ENCODE peak calls at places on chromosomes 2 and 18, in six cellular contexts. E is fibroblast of pulmonary artery, Z is dorsolateral prefrontal cortex, W is fibroblast of mammary gland, V is GM12865, U is adrenal gland. S is an unnamed sample.

GRCh38 chr2:48377646-48378045 is 152.3 kb upstream of the STON1 start:
- DNase-seq in U (no peak), Z (no peak), V (no peak), E (no peak), W (no peak), S (no peak)

GRCh38 chr2:160315337-160315736 is 115.3 kb upstream of the ITGB6 start:
- DNase-seq in V (no peak), E (peak), U (no peak), Z (no peak), W (peak), S (no peak)

GRCh38 chr2:152925540-152926448 is 207.4 kb downstream of the ARL6IP6 start:
- DNase-seq in U (peak), E (peak), W (peak), Z (peak), V (peak), S (peak)

GRCh38 chr2:67318966-67319590 is 78.1 kb upstream of the ETAA1 start:
- DNase-seq in E (no peak), U (no peak), W (no peak), V (no peak), Z (no peak), S (no peak)

GRCh38 chr18:5095239-5095638 is 101.8 kb downstream of the AKAIN1 start:
- DNase-seq in Z (no peak), E (no peak), W (no peak), V (no peak), U (no peak), S (peak)

GRCh38 chr2:11243512-11243911 is 88.2 kb downstream of the SLC66A3 start:
- DNase-seq in U (no peak), V (no peak), Z (no peak), E (no peak), W (no peak), S (no peak)

GRCh38 chr18:28177828-28178635 is 1.1 kb upstream of the CDH2 start:
- DNase-seq in V (no peak), W (peak), U (peak), Z (peak), E (peak), S (no peak)

GRCh38 chr18:76449110-76449453 is 46.0 kb downstream of the ZNF516 start:
- DNase-seq in U (no peak), Z (no peak), W (no peak), V (no peak), E (no peak), S (no peak)

GRCh38 chr2:98568161-98568956 is 40.0 kb downstream of the COA5 start:
- DNase-seq in Z (no peak), E (no peak), W (peak), U (no peak), V (no peak), S (no peak)

GRCh38 chr2:121529439-121530209 is 1.1 kb upstream of the RNU4ATAC start:
- DNase-seq in E (peak), U (peak), V (no peak), Z (no peak), W (peak), S (peak)

GRCh38 chr2:164561991-164562390 is 59.3 kb downstream of the GRB14 start:
- DNase-seq in W (no peak), Z (no peak), E (no peak), V (no peak), U (no peak), S (no peak)

GRCh38 chr2:101406867-101407266 is 19.6 kb upstream of the CREG2 start:
- DNase-seq in E (peak), U (no peak), Z (no peak), W (peak), V (no peak), S (peak)

GRCh38 chr2:237291138-237291792 is 122.7 kb downstream of the COL6A3 start:
- DNase-seq in E (peak), U (peak), W (peak), V (no peak), Z (peak), S (no peak)

GRCh38 chr2:68357608-68358337 is 7.3 kb upstream of the PLEK start:
- DNase-seq in Z (no peak), V (peak), E (peak), W (peak), U (peak), S (peak)
- TF ChIP-seq CTCF in Z (peak), V (peak), E (peak), W (peak), U (peak), S (peak)

GRCh38 chr2:219443697-219444023 is 9.0 kb downstream of the SPEG start:
- DNase-seq in Z (no peak), V (no peak), W (no peak), E (no peak), U (no peak), S (no peak)
- H3K4me3 ChIP-seq in Z (no peak), V (no peak), W (no peak), E (no peak), U (no peak), S (no peak)

GRCh38 chr2:106868199-106868598 is 17.8 kb downstream of the ST6GAL2 start:
- DNase-seq in E (no peak), U (no peak), V (no peak), W (no peak), Z (no peak), S (peak)
- TF ChIP-seq CTCF in E (peak), U (no peak), V (no peak), W (peak), Z (peak), S (peak)

GRCh38 chr2:150425121-150425559 is 62.3 kb downstream of the RND3 start:
- DNase-seq in E (peak), V (no peak), U (peak), Z (no peak), W (peak), S (no peak)
- H3K4me3 ChIP-seq in E (no peak), V (no peak), U (no peak), Z (peak), W (no peak), S (no peak)

DNA sequence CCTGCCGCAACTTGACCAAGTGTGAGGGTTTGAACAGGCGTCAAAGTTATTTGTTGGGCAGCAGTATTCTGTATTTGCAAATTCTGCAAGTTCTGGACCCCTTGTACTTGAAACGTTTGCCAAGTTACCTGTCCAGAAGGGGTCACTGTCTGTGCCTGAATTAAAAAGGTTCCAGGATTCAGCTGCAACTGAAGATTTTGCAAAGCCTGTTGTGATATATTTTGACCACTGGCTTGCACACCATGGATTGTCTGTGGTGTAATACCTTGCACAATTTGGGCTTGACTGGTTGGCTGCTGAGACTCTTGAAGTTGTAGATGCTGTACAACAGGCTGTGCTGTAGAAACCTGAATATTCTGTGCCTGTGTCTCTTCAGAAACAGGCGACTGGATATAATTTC is 10.2 kb downstream of the SP3 start:
- DNase-seq in E (no peak), U (no peak), Z (no peak), W (no peak), V (no peak), S (peak)
- TF ChIP-seq CTCF in E (no peak), U (no peak), Z (no peak), W (peak), V (no peak), S (no peak)

GRCh38 chr2:42049411-42050349 is 1.9 kb downstream of the PKDCC start:
- DNase-seq in E (no peak), Z (no peak), U (no peak), V (no peak), W (no peak), S (no peak)

GRCh38 chr2:42052702-42053481 is 5.1 kb downstream of the PKDCC start:
- DNase-seq in W (peak), U (peak), V (no peak), Z (no peak), E (peak), S (peak)

GRCh38 chr2:42051168-42052125 is 3.6 kb downstream of the PKDCC start:
- DNase-seq in Z (no peak), V (no peak), E (no peak), W (no peak), U (no peak), S (no peak)

GRCh38 chr2:42048318-42049251 is 764 bp downstream of the PKDCC start:
- DNase-seq in E (no peak), V (no peak), W (peak), Z (peak), U (peak), S (no peak)

GRCh38 chr2:42050350-42051167 is 2.7 kb downstream of the PKDCC start:
- DNase-seq in U (no peak), W (no peak), E (peak), Z (no peak), V (no peak), S (no peak)
- H3K4me3 ChIP-seq in U (no peak), W (no peak), E (peak), Z (no peak), V (no peak), S (no peak)

GRCh38 chr18:62326646-62327348 is 1.7 kb downstream of the TNFRSF11A start:
- DNase-seq in U (no peak), Z (no peak), W (no peak), V (no peak), E (no peak), S (no peak)

GRCh38 chr18:62325806-62326645 is 916 bp downstream of the TNFRSF11A start:
- DNase-seq in U (no peak), Z (no peak), W (peak), V (peak), E (peak), S (peak)

GRCh38 chr18:62324355-62324828 is 718 bp upstream of the TNFRSF11A start:
- DNase-seq in E (no peak), V (no peak), W (no peak), U (no peak), Z (no peak), S (peak)

GRCh38 chr18:62323483-62324354 is 1.4 kb upstream of the TNFRSF11A start:
- DNase-seq in E (no peak), V (no peak), Z (no peak), W (no peak), U (no peak), S (no peak)

DNA sequence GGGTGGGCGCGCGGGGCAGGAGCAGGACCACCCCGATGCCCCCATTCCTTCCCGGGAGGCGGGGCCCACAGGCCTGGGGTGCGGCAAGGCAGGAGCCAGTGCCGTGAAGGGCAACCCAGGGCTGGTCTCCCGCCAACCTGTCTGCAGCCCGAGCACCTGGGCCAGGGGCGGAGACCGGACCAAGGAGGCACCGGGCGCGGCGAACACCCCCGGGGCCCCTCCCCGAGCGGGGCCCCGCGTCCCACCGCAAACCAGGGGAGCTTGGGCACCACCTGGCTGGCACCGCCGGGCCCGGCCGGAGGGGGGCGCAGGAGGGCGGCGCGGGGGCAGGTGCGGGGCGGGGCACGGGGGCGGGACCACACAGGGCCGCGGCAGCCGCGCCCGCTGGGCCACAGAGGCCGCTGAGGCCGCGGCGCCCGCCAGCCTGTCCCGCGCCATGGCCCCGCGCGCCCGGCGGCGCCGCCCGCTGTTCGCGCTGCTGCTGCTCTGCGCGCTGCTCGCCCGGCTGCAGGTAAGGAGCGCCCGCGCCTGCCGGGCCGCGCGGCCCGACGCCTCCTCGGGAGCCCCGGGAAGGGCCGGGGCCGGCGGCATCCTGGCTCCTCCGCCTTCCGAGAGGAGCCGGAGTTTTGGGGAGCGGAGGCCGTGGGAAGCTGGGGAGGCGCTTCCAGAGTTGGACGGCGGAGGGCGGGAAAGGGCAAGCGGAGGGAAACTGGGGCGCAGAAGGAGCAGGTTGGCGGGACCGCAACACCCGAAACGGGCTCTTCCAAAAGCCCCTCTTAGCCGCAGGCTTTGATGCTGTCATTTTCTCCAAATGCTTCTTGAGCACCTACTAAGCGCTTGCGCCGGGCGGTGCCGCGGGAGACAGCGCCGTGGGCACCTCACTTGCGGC is at the start of gene TNFRSF11A:
- DNase-seq in U (no peak), V (peak), E (no peak), W (peak), Z (no peak), S (peak)
- TF ChIP-seq CTCF in U (no peak), V (peak), E (no peak), W (no peak), Z (no peak), S (peak)